ENCODE peak calls at places on chromosomes 12 and 14, in five cellular contexts. V is WTC11; S is left cardiac atrium; O is progenitor cell of endocrine pancreas; A is activated CD4-positive, alpha-beta T cell treated with anti-CD3 and anti-CD28 coated beads, Interleukin-2, amount 10 ng/mL, durations not matched to agents 7 days and 5 days. H is an unnamed sample.

GRCh38 chr12:52226446-52226845 is 6.6 kb upstream of the KRT7 start:
- DNase-seq in V (no peak), A (no peak), S (no peak), O (no peak), H (no peak)

GRCh38 chr14:77910506-77910905 is 110.6 kb downstream of the ADCK1 start:
- DNase-seq in O (peak), S (no peak), A (no peak), V (no peak), H (no peak)

GRCh38 chr12:75852143-75852542 is 179.4 kb downstream of the PHLDA1 start:
- DNase-seq in V (no peak), O (no peak), A (no peak), S (no peak), H (no peak)

GRCh38 chr12:71130670-71131069 is 27.1 kb downstream of the TSPAN8 start:
- DNase-seq in S (no peak), V (no peak), A (no peak), O (no peak), H (no peak)

GRCh38 chr12:96811083-96811482 is 96.0 kb upstream of the NEDD1 start:
- DNase-seq in S (no peak), A (no peak), V (no peak), O (no peak), H (no peak)

GRCh38 chr12:113401066-113402000 is 2.4 kb downstream of the SDS start:
- DNase-seq in V (no peak), A (no peak), S (no peak), O (no peak), H (no peak)

GRCh38 chr14:75361751-75362433 is 65.9 kb upstream of the JDP2 start:
- DNase-seq in S (peak), O (no peak), A (no peak), V (no peak), H (no peak)

GRCh38 chr12:107670999-107671643 is 14.5 kb upstream of the PWP1 start:
- DNase-seq in A (peak), V (peak), S (no peak), O (peak), H (peak)

GRCh38 chr14:51846631-51847488 is 13.6 kb upstream of the GNG2 start:
- DNase-seq in V (peak), O (peak), S (peak), A (peak), H (peak)

GRCh38 chr12:100128509-100128908 is 14.2 kb downstream of the BLTP3B start:
- DNase-seq in O (no peak), V (peak), S (no peak), A (no peak), H (peak)

GRCh38 chr12:92469837-92470236 is 233.0 kb upstream of the PLEKHG7 start:
- DNase-seq in S (peak), V (no peak), O (no peak), A (no peak), H (no peak)

GRCh38 chr12:9925746-9926393 is 6.3 kb downstream of the CLEC2A start:
- DNase-seq in S (no peak), V (peak), A (peak), O (no peak), H (no peak)

GRCh38 chr12:130391186-130391585 is 53.5 kb downstream of the PIWIL1 start:
- DNase-seq in S (no peak), V (no peak), A (no peak), O (no peak), H (no peak)

GRCh38 chr12:124588689-124589318 is 21.4 kb upstream of the NCOR2 start:
- DNase-seq in S (peak), A (no peak), O (no peak), V (no peak), H (no peak)

H was measured in glutamatergic neuron.